ENCODE peak calls at places on chromosomes 3 and 15, in seven cellular contexts. B, A, V, I, C, D and M are unnamed samples.
A peak's percentile ranks its signal among the peaks of the same experiment; 100 is the strongest.

GRCh38 chr3:186653984-186654383 is 11.8 kb upstream of the HRG start:
- DNase-seq in B (no peak), A (no peak), V (no peak), I (no peak), C (no peak), D (no peak), M (no peak)

GRCh38 chr3:95338446-95338845 is 1275.6 kb downstream of the NSUN3 start:
- DNase-seq in B (no peak), A (no peak), V (no peak), I (no peak), C (no peak), D (no peak), M (no peak)

GRCh38 chr3:5155241-5155640 is 32.3 kb upstream of the EDEM1 start:
- DNase-seq in B (no peak), A (no peak), V (no peak), I (no peak), C (no peak), D (no peak), M (no peak)

GRCh38 chr3:177905895-177906511 is 630.2 kb upstream of the KCNMB2 start:
- DNase-seq in B (no peak), A (peak; percentile 74), V (peak; percentile 45), I (no peak), C (no peak), D (no peak), M (no peak)

GRCh38 chr15:58437531-58438105 is 5.8 kb downstream of the LIPC start:
- DNase-seq in B (no peak), A (no peak), V (no peak), I (no peak), C (no peak), D (no peak), M (no peak)

GRCh38 chr3:136381051-136381450 is 130.9 kb downstream of the PCCB start:
- DNase-seq in B (no peak), A (no peak), V (no peak), I (no peak), C (no peak), D (no peak), M (no peak)

GRCh38 chr3:8488877-8489865 is 12.5 kb upstream of the LMCD1 start:
- DNase-seq in B (no peak), A (no peak), V (no peak), I (no peak), C (no peak), D (no peak), M (no peak)

GRCh38 chr3:137150825-137151224 is 193.0 kb downstream of the IL20RB start:
- DNase-seq in B (no peak), A (no peak), V (no peak), I (no peak), C (no peak), D (no peak), M (no peak)

GRCh38 chr3:174438501-174439156 is 420.5 kb upstream of the NAALADL2 start:
- DNase-seq in B (no peak), A (no peak), V (no peak), I (no peak), C (no peak), D (no peak), M (no peak)

GRCh38 chr3:129315386-129315991 is 36.8 kb downstream of the HMCES start:
- DNase-seq in B (peak; percentile 55), A (no peak), V (peak; percentile 52), I (peak; percentile 38), C (peak; percentile 33), D (peak; percentile 36), M (no peak)

GRCh38 chr3:100087203-100087602 is 27.1 kb downstream of the FILIP1L start:
- DNase-seq in B (no peak), A (peak; percentile 70), V (no peak), I (peak; percentile 70), C (no peak), D (no peak), M (no peak)

GRCh38 chr3:134029734-134030381 is at the start of gene SLCO2A1:
- DNase-seq in B (no peak), A (no peak), V (no peak), I (no peak), C (no peak), D (peak; percentile 32), M (peak; percentile 72)

GRCh38 chr15:35431281-35431680 is 114.7 kb downstream of the DPH6 start:
- DNase-seq in B (no peak), A (no peak), V (no peak), I (no peak), C (no peak), D (no peak), M (no peak)

GRCh38 chr15:47670365-47670764 is 46.9 kb upstream of the SEMA6D start:
- DNase-seq in B (no peak), A (no peak), V (no peak), I (no peak), C (no peak), D (no peak), M (no peak)

GRCh38 chr3:136931587-136931986 is 26.2 kb upstream of the IL20RB start:
- DNase-seq in B (no peak), A (no peak), V (no peak), I (no peak), C (no peak), D (no peak), M (no peak)

GRCh38 chr3:25497096-25497495 is 69.0 kb downstream of the RARB start:
- DNase-seq in B (no peak), A (no peak), V (no peak), I (no peak), C (no peak), D (no peak), M (no peak)

GRCh38 chr3:148309390-148310035 is 388.2 kb upstream of the AGTR1 start:
- DNase-seq in B (no peak), A (no peak), V (peak; percentile 21), I (peak; percentile 53), C (no peak), D (no peak), M (no peak)
- TF ChIP-seq CTCF in B (no peak), A (peak; percentile 88), V (peak; percentile 44), I (peak; percentile 86), C (no peak), D (peak; percentile 53), M (no peak)

GRCh38 chr3:73270839-73271483 is 209.5 kb downstream of the EBLN2 start:
- DNase-seq in B (no peak), A (peak; percentile 35), V (no peak), I (no peak), C (no peak), D (no peak), M (no peak)
- TF ChIP-seq CTCF in B (no peak), A (no peak), V (no peak), I (no peak), C (no peak), D (no peak), M (no peak)

DNA sequence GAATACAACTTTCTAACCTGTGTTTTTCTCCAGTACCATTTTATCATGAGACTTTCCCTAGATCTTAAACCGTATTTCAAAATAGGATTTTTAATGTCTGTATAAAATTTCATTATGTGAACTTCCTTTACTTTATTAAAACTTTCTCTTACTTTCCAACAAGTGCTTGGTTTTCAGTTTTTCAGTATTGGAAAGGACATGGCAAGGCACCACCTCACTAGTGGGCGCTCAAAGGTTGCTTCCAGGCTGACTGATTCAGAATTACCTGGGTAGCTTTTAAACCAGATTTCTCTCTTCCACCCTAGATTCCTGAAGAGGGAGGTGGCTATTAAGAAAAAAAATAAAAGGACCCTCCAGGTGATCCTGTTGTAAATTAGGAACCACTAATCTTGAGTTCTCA is 236.6 kb downstream of the SOX2 start:
- DNase-seq in B (no peak), A (no peak), V (no peak), I (no peak), C (no peak), D (no peak), M (no peak)
- TF ChIP-seq CTCF in B (no peak), A (no peak), V (no peak), I (peak; percentile 57), C (no peak), D (no peak), M (no peak)

DNA sequence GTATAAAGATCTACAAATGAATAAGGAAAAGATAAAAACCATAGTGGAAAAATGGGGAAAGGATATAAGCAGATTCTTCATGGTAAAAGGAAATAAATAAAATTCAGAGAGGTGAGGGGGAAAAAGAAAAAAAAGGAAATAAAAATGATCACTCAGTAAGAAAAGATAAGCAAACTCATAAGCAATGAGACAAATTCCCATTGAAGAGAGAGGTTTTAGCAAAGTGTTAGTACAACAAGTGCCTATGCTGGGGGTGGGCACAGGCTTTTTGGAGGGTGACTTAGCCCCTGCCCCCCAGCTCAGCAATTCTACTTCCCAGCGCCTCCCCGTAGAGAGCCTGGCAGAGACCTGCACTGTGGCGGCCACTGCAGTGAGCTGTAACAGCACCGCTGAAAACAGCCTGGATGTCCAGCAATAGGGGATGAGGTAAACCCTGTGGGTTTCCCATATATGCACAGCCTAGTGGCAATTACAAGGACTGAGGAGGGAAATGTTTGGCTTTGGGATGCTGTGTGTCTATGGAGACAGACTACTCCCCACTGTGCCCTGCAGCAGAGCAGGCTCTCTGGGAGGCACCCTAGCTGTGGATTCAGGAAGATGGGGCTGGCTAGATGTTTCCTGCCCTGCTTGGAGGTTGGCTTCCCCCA is 23.7 kb upstream of the SFMBT1 start:
- DNase-seq in B (no peak), A (no peak), V (no peak), I (no peak), C (no peak), D (no peak), M (no peak)
- TF ChIP-seq CTCF in B (no peak), A (no peak), V (no peak), I (no peak), C (no peak), D (no peak), M (no peak)